ENCODE peak calls at places on chromosome 1, in five cellular contexts. E, L, I, J and S are unnamed samples. For H3K9me3, the result is how much of the 10 kb centered on the place peaks cover.

GRCh38 chr1:230790026-230790425 is 42.8 kb downstream of the CAPN9 start:
- DNase-seq in E (no peak), J (no peak), L (no peak), I (no peak), S (no peak)

GRCh38 chr1:154499446-154499845 is 2.6 kb upstream of the TDRD10 start:
- DNase-seq in J (no peak), E (no peak), L (no peak), I (no peak), S (no peak)

GRCh38 chr1:8560611-8561544 is 243.0 kb downstream of the SLC45A1 start:
- DNase-seq in E (peak), L (peak), I (peak), J (no peak), S (no peak)

GRCh38 chr1:111082421-111083192 is 57.3 kb downstream of the DRAM2 start:
- DNase-seq in I (no peak), J (no peak), E (no peak), L (no peak), S (no peak)

GRCh38 chr1:47765742-47766485 is 231.3 kb downstream of the TRABD2B start:
- DNase-seq in E (no peak), J (no peak), L (no peak), I (no peak), S (no peak)

GRCh38 chr1:52102336-52103013 is 39.4 kb upstream of the ZFYVE9 start:
- DNase-seq in L (no peak), E (no peak), I (no peak), J (no peak), S (no peak)

GRCh38 chr1:23885222-23885621 is 17.1 kb upstream of the FUCA1 start:
- DNase-seq in I (no peak), E (no peak), L (no peak), J (no peak), S (no peak)

GRCh38 chr1:231165371-231165770 is 3.5 kb downstream of the TRIM67 start:
- DNase-seq in I (no peak), E (no peak), L (no peak), J (no peak), S (no peak)

GRCh38 chr1:24392982-24393645 is 20.5 kb downstream of the STPG1 start:
- DNase-seq in I (peak), J (no peak), L (no peak), E (no peak), S (no peak)

GRCh38 chr1:1004780-1005697 is 5.1 kb upstream of the HES4 start:
- DNase-seq in I (peak), L (no peak), E (peak), J (peak), S (no peak)

GRCh38 chr1:202861420-202862121 is 27.4 kb downstream of the RABIF start:
- DNase-seq in L (peak), I (peak), E (peak), J (peak), S (peak)

GRCh38 chr1:235329139-235329808 is 904 bp downstream of the GGPS1 start:
- DNase-seq in J (no peak), I (peak), E (peak), L (no peak), S (no peak)

GRCh38 chr1:67201891-67202290 is 35.6 kb downstream of the IL23R start:
- DNase-seq in I (no peak), J (no peak), E (no peak), L (no peak), S (no peak)

GRCh38 chr1:159970932-159971342 is 16.9 kb upstream of the SLAMF9 start:
- DNase-seq in L (no peak), E (peak), I (peak), J (peak), S (no peak)

GRCh38 chr1:76583237-76583868 is 283.9 kb upstream of the ST6GALNAC5 start:
- DNase-seq in E (no peak), L (no peak), J (no peak), I (no peak), S (no peak)

GRCh38 chr1:2468041-2468472 is 8.0 kb upstream of the PLCH2 start:
- DNase-seq in J (no peak), I (no peak), E (peak), L (peak), S (no peak)

GRCh38 chr1:235503333-235504121 is 725 bp downstream of the B3GALNT2 start:
- DNase-seq in E (peak), J (peak), I (peak), L (no peak), S (peak)

GRCh38 chr1:72357411-72357810 is 75.1 kb upstream of the NEGR1 start:
- DNase-seq in E (no peak), J (no peak), I (no peak), L (no peak), S (no peak)

GRCh38 chr1:85200367-85200869 is 398 bp downstream of the SYDE2 start:
- DNase-seq in L (peak), E (no peak), I (peak), J (no peak), S (no peak)

GRCh38 chr1:28507646-28508434 is 2.0 kb downstream of the RCC1 start:
- DNase-seq in E (no peak), I (no peak), J (no peak), L (no peak), S (no peak)
- H3K4me3 ChIP-seq in E (peak), I (peak), J (peak), L (peak), S (peak)

GRCh38 chr1:63575340-63575826 is 17.8 kb upstream of the PGM1 start:
- DNase-seq in E (peak), L (peak), J (no peak), I (no peak), S (no peak)
- H3K27ac ChIP-seq in E (no peak), L (no peak), J (no peak), I (no peak), S (no peak)

GRCh38 chr1:17427696-17428660 is 11.5 kb downstream of the RCC2 start:
- DNase-seq in J (no peak), I (peak), L (no peak), E (no peak), S (no peak)
- H3K9me3 ChIP-seq in J (under half), I (under half), L (under half), E (under half), S (under half)

GRCh38 chr1:167726038-167726437 is 4.3 kb downstream of the MPZL1 start:
- DNase-seq in E (no peak), I (no peak), L (no peak), J (no peak), S (no peak)
- H3K4me3 ChIP-seq in E (no peak), I (no peak), L (no peak), J (no peak), S (no peak)

GRCh38 chr1:172145231-172145651 is 275.2 kb upstream of the C1orf105 start:
- DNase-seq in J (no peak), L (no peak), E (peak), I (no peak), S (no peak)
- H3K27ac ChIP-seq in J (peak), L (no peak), E (peak), I (peak), S (peak)

GRCh38 chr1:106121728-106122127 is 934.7 kb upstream of the PRMT6 start:
- DNase-seq in J (no peak), I (no peak), E (no peak), L (no peak), S (no peak)
- H3K9me3 ChIP-seq in J (under half), I (under half), E (under half), L (under half), S (half or more)

GRCh38 chr1:237679687-237680086 is 211.0 kb downstream of the ZP4 start:
- DNase-seq in J (no peak), I (no peak), E (no peak), L (no peak), S (no peak)

GRCh38 chr1:237681210-237681609 is 209.5 kb downstream of the ZP4 start:
- DNase-seq in L (no peak), I (no peak), J (no peak), E (peak), S (no peak)

GRCh38 chr1:237672748-237673147 is 218.0 kb downstream of the ZP4 start:
- DNase-seq in J (no peak), I (no peak), E (peak), L (no peak), S (no peak)

GRCh38 chr1:237677979-237678378 is 212.7 kb downstream of the ZP4 start:
- DNase-seq in L (no peak), I (no peak), J (no peak), E (peak), S (no peak)
- H3K4me3 ChIP-seq in L (no peak), I (no peak), J (no peak), E (no peak), S (no peak)

DNA sequence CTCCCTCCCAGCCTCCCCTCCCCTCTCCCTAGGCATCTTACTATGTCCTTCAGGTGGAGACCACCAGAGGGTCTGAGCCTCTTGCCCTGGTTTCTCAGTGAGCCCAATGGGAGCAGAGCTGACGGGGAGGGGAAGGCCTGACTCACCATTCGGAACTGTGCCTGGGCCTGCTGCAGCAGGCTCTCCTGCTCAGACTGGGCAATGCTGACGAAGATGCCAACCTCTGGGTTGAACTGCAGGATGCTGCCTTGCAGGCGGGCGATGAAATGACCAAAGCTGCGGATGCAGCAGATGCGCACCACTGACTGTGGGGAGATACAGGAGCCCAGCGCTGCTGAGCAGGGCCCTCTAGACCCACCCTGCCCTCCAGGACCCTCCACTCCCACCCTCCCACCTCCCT is 11.0 kb upstream of the PAQR6 start:
- DNase-seq in E (no peak), I (no peak), L (no peak), J (no peak), S (no peak)
- H3K27ac ChIP-seq in E (no peak), I (no peak), L (no peak), J (no peak), S (no peak)

GRCh38 chr1:5742032-5742431 is 250.2 kb downstream of the NPHP4 start:
- DNase-seq in J (no peak), L (no peak), E (no peak), I (no peak), S (no peak)
- H3K9me3 ChIP-seq in J (under half), L (under half), E (under half), I (under half), S (under half)

GRCh38 chr1:217009376-217009775 is 286.1 kb upstream of the ESRRG start:
- DNase-seq in L (no peak), E (no peak), I (no peak), J (no peak), S (no peak)
- H3K4me3 ChIP-seq in L (no peak), E (no peak), I (no peak), J (no peak), S (no peak)